ENCODE peak calls at places on chromosomes 1 and 21, in six cellular contexts. H, D, T, Z, C and V are unnamed samples.

GRCh38 chr1:93635614-93636543 is 45.8 kb downstream of the BCAR3 start:
- DNase-seq in H (no peak), D (no peak), T (no peak), Z (peak), C (no peak), V (no peak)

GRCh38 chr1:95742591-95743089 is 508.6 kb downstream of the RWDD3 start:
- DNase-seq in H (peak), D (peak), T (peak), Z (no peak), C (peak), V (peak)

GRCh38 chr21:36854391-36854790 is 112.1 kb downstream of the HLCS start:
- DNase-seq in H (no peak), D (no peak), T (peak), Z (peak), C (peak), V (peak)

GRCh38 chr1:59752556-59753412 is 62.0 kb upstream of the HOOK1 start:
- DNase-seq in H (no peak), D (no peak), T (no peak), Z (no peak), C (no peak), V (no peak)

GRCh38 chr1:52602328-52603300 is at the start of gene GPX7:
- DNase-seq in H (no peak), D (no peak), T (peak), Z (peak), C (peak), V (no peak)

GRCh38 chr1:109877320-109877771 is 33.3 kb upstream of the CSF1 start:
- DNase-seq in H (no peak), D (peak), T (peak), Z (peak), C (no peak), V (no peak)

GRCh38 chr1:7552402-7552801 is 218.7 kb upstream of the VAMP3 start:
- DNase-seq in H (no peak), D (no peak), T (peak), Z (no peak), C (no peak), V (no peak)

GRCh38 chr1:202998836-202999750 is 8.1 kb upstream of the TMEM183A start:
- DNase-seq in H (peak), D (peak), T (peak), Z (peak), C (peak), V (peak)

GRCh38 chr1:37476460-37477197 is 2.2 kb downstream of the ZC3H12A start:
- DNase-seq in H (no peak), D (peak), T (peak), Z (peak), C (no peak), V (no peak)

GRCh38 chr1:67004176-67004575 is 49.8 kb downstream of the SLC35D1 start:
- DNase-seq in H (no peak), D (no peak), T (no peak), Z (no peak), C (no peak), V (no peak)

GRCh38 chr1:160418483-160418882 is 18.1 kb downstream of the VANGL2 start:
- DNase-seq in H (no peak), D (no peak), T (no peak), Z (no peak), C (no peak), V (no peak)

GRCh38 chr1:99527078-99527477 is 118.8 kb upstream of the PALMD start:
- DNase-seq in H (no peak), D (no peak), T (peak), Z (no peak), C (no peak), V (peak)

GRCh38 chr1:22665752-22666151 is 12.7 kb downstream of the C1QB start:
- DNase-seq in H (peak), D (no peak), T (peak), Z (no peak), C (no peak), V (peak)